ENCODE peak calls at places on chromosomes 3 and 15, in six cellular contexts. V is H9, A is H1, F is mesenchymal stem cell, U is neuronal stem cell, J is IMR-90. M is an unnamed sample.

GRCh38 chr3:194556086-194557056 is 69.6 kb upstream of the ATP13A3 start:
- DNase-seq in V (no peak), A (no peak), F (peak), U (no peak), J (peak), M (no peak)

GRCh38 chr3:13414040-13414729 is 5.9 kb downstream of the NUP210 start:
- DNase-seq in V (no peak), A (no peak), F (no peak), U (no peak), J (no peak), M (peak)

GRCh38 chr3:188558343-188559068 is 404.5 kb downstream of the LPP start:
- DNase-seq in V (no peak), A (no peak), F (no peak), U (no peak), J (peak), M (no peak)

GRCh38 chr3:138173769-138174420 is 826 bp downstream of the DBR1 start:
- DNase-seq in V (no peak), A (no peak), F (no peak), U (no peak), J (no peak), M (no peak)

GRCh38 chr15:36294359-36294758 is 285.1 kb upstream of the CDIN1 start:
- DNase-seq in V (no peak), A (no peak), F (peak), U (no peak), J (peak), M (no peak)

GRCh38 chr15:48861813-48862431 is 16.0 kb upstream of the EID1 start:
- DNase-seq in V (no peak), A (no peak), F (peak), U (peak), J (peak), M (no peak)

GRCh38 chr3:30539214-30539613 is 67.2 kb upstream of the TGFBR2 start:
- DNase-seq in V (no peak), A (no peak), F (no peak), U (no peak), J (no peak), M (peak)

GRCh38 chr15:47339800-47340575 is 377.3 kb upstream of the SEMA6D start:
- DNase-seq in V (no peak), A (no peak), F (peak), U (no peak), J (peak), M (peak)

GRCh38 chr15:29053006-29053405 is 167.2 kb downstream of the APBA2 start:
- DNase-seq in V (no peak), A (no peak), F (no peak), U (no peak), J (no peak), M (no peak)

GRCh38 chr3:53049987-53050386 is 4.1 kb upstream of the SFMBT1 start:
- DNase-seq in V (no peak), A (peak), F (no peak), U (no peak), J (no peak), M (no peak)

GRCh38 chr15:32706704-32707103 is 11.1 kb upstream of the GREM1 start:
- DNase-seq in V (no peak), A (no peak), F (peak), U (no peak), J (no peak), M (no peak)

GRCh38 chr3:13556214-13556613 is 7.3 kb downstream of the FBLN2 start:
- DNase-seq in V (no peak), A (no peak), F (no peak), U (no peak), J (no peak), M (no peak)

GRCh38 chr3:134134698-134135415 is 105.1 kb upstream of the SLCO2A1 start:
- DNase-seq in V (no peak), A (no peak), F (no peak), U (no peak), J (no peak), M (no peak)

GRCh38 chr3:16639806-16640205 is 34.6 kb upstream of the DAZL start:
- DNase-seq in V (no peak), A (no peak), F (no peak), U (no peak), J (no peak), M (no peak)

GRCh38 chr3:30426319-30426993 is 179.9 kb upstream of the TGFBR2 start:
- DNase-seq in V (no peak), A (no peak), F (peak), U (no peak), J (peak), M (no peak)

GRCh38 chr3:119352863-119353527 is 58.8 kb downstream of the ARHGAP31 start:
- DNase-seq in V (no peak), A (no peak), F (peak), U (no peak), J (peak), M (peak)

GRCh38 chr3:165103616-165104015 is 25.3 kb upstream of the SI start:
- DNase-seq in V (no peak), A (no peak), F (no peak), U (no peak), J (no peak), M (no peak)

GRCh38 chr3:16033889-16034687 is 140.4 kb upstream of the GALNT15 start:
- DNase-seq in V (no peak), A (no peak), F (no peak), U (no peak), J (peak), M (no peak)

GRCh38 chr3:32347286-32348125 is 44.1 kb upstream of the CMTM7 start:
- DNase-seq in V (no peak), A (no peak), F (no peak), U (no peak), J (no peak), M (no peak)

GRCh38 chr15:78105541-78106241 is 13.3 kb downstream of the SH2D7 start:
- DNase-seq in V (no peak), A (no peak), F (no peak), U (no peak), J (peak), M (no peak)

GRCh38 chr3:101902041-101902440 is 52.7 kb downstream of the NFKBIZ start:
- DNase-seq in V (no peak), A (no peak), F (peak), U (no peak), J (peak), M (peak)

GRCh38 chr15:50907866-50908208 is 646 bp upstream of the AP4E1 start:
- DNase-seq in V (peak), A (no peak), F (peak), U (no peak), J (peak), M (no peak)

GRCh38 chr3:63940389-63940757 is 28.2 kb upstream of the SCAANT1 start:
- DNase-seq in V (no peak), A (no peak), F (peak), U (no peak), J (peak), M (peak)
- H3K14ac ChIP-seq in V (no peak), A (no peak), F (no peak), U (no peak), J (peak), M (no peak)

GRCh38 chr3:150744041-150745026 is 18.6 kb downstream of the SIAH2 start:
- DNase-seq in V (no peak), A (no peak), F (no peak), U (no peak), J (no peak), M (no peak)
- H3K27ac ChIP-seq in V (no peak), A (no peak), F (peak), U (no peak), J (no peak), M (peak)

GRCh38 chr3:12235691-12236090 is 53.2 kb upstream of the PPARG start:
- DNase-seq in V (no peak), A (no peak), F (peak), U (no peak), J (peak), M (no peak)
- H3K14ac ChIP-seq in V (no peak), A (no peak), F (no peak), U (no peak), J (peak), M (no peak)

DNA sequence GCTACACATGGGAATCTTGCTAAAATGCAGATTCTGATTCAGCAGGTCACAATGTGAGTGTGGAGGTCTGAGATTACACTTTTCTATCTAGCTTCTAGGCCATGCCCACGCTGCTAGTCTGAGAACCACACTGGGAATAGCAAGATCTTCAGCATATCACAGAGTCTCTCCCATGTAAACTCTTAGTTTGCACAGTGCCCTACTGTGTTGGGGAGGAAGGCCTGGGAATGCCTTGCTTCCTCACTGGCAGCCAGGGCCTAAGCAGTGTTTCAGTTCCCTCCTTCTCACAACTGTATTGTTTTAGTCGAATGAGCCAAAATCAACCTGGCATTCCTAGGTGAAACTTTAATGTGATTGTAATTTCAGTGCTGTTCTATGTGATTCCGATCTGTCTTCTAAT is 180.0 kb upstream of the EIF1B start:
- DNase-seq in V (no peak), A (no peak), F (no peak), U (no peak), J (no peak), M (no peak)
- H3K27ac ChIP-seq in V (no peak), A (no peak), F (no peak), U (no peak), J (no peak), M (no peak)